ENCODE peak calls at places on chromosomes 6 and 20, in ten cellular contexts. P is esophagus squamous epithelium; U is cardiac muscle cell; B is left ventricle myocardium inferior; Q is astrocyte; A is psoas muscle; N is pancreas; Y is MG63; D is CD4-positive, CD25-positive, alpha-beta regulatory T cell; W is hepatocyte. L is an unnamed sample.
A peak's percentile ranks its signal among the peaks of the same experiment; 100 is the strongest.

GRCh38 chr6:44452725-44453124 is 65.2 kb downstream of the CDC5L start:
- DNase-seq in P (no peak), U (no peak), B (no peak), Q (peak; percentile 52), A (no peak), N (no peak), Y (peak; percentile 90), D (no peak), W (no peak), L (no peak)

GRCh38 chr6:165574770-165575549 is 88.1 kb downstream of the PDE10A start:
- DNase-seq in P (no peak), U (no peak), B (no peak), Q (peak; percentile 7), A (no peak), N (no peak), Y (no peak), D (no peak), W (no peak), L (no peak)

GRCh38 chr6:141413196-141413595 is 719.5 kb upstream of the GJE1 start:
- DNase-seq in P (no peak), U (peak; percentile 59), B (no peak), Q (peak; percentile 8), A (no peak), N (no peak), Y (no peak), D (no peak), W (no peak), L (no peak)

GRCh38 chr20:6680854-6681253 is 86.6 kb upstream of the BMP2 start:
- DNase-seq in P (no peak), U (no peak), B (no peak), Q (no peak), A (no peak), N (no peak), Y (no peak), D (no peak), W (no peak), L (no peak)

GRCh38 chr6:35259946-35260626 is 551 bp downstream of the ZNF76 start:
- DNase-seq in P (no peak), U (peak; percentile 78), B (peak; percentile 76), Q (no peak), A (peak; percentile 75), N (peak; percentile 78), Y (peak; percentile 71), D (peak; percentile 83), W (peak; percentile 80), L (peak; percentile 66)

GRCh38 chr20:48186915-48187314 is 401.6 kb upstream of the SULF2 start:
- DNase-seq in P (no peak), U (no peak), B (no peak), Q (peak; percentile 39), A (no peak), N (no peak), Y (no peak), D (no peak), W (no peak), L (peak; percentile 7)

GRCh38 chr20:21705466-21706344 is at the start of gene PAX1:
- DNase-seq in P (no peak), U (peak; percentile 74), B (no peak), Q (no peak), A (no peak), N (no peak), Y (peak; percentile 20), D (no peak), W (peak; percentile 45), L (no peak)

GRCh38 chr6:133099573-133099972 is 141.6 kb upstream of the EYA4 start:
- DNase-seq in P (no peak), U (no peak), B (no peak), Q (peak; percentile 94), A (no peak), N (no peak), Y (no peak), D (no peak), W (no peak), L (no peak)

GRCh38 chr6:81895511-81896185 is 143.2 kb upstream of the TENT5A start:
- DNase-seq in P (no peak), U (no peak), B (no peak), Q (peak; percentile 99), A (no peak), N (no peak), Y (peak; percentile 46), D (no peak), W (peak; percentile 30), L (no peak)

GRCh38 chr20:3168079-3168828 is 5.1 kb downstream of the LZTS3 start:
- DNase-seq in P (no peak), U (peak; percentile 64), B (peak; percentile 49), Q (no peak), A (no peak), N (peak; percentile 70), Y (no peak), D (no peak), W (peak; percentile 87), L (no peak)

GRCh38 chr6:158825951-158826306 is 6.8 kb upstream of the EZR start:
- DNase-seq in P (no peak), U (peak; percentile 42), B (peak; percentile 55), Q (no peak), A (no peak), N (no peak), Y (no peak), D (no peak), W (peak; percentile 56), L (no peak)

GRCh38 chr6:148183776-148184175 is 158.9 kb upstream of the SASH1 start:
- DNase-seq in P (no peak), U (no peak), B (no peak), Q (no peak), A (no peak), N (no peak), Y (no peak), D (no peak), W (no peak), L (no peak)

GRCh38 chr6:41536884-41537347 is 9.3 kb upstream of the FOXP4 start:
- DNase-seq in P (no peak), U (no peak), B (no peak), Q (no peak), A (no peak), N (peak; percentile 86), Y (no peak), D (no peak), W (peak; percentile 41), L (no peak)

GRCh38 chr6:48021904-48022303 is 89.1 kb downstream of the PTCHD4 start:
- DNase-seq in P (no peak), U (no peak), B (no peak), Q (no peak), A (no peak), N (no peak), Y (no peak), D (no peak), W (no peak), L (no peak)

GRCh38 chr6:48027704-48028435 is 83.1 kb downstream of the PTCHD4 start:
- DNase-seq in P (no peak), U (no peak), B (no peak), Q (no peak), A (no peak), N (no peak), Y (peak; percentile 11), D (no peak), W (no peak), L (peak; percentile 54)

DNA sequence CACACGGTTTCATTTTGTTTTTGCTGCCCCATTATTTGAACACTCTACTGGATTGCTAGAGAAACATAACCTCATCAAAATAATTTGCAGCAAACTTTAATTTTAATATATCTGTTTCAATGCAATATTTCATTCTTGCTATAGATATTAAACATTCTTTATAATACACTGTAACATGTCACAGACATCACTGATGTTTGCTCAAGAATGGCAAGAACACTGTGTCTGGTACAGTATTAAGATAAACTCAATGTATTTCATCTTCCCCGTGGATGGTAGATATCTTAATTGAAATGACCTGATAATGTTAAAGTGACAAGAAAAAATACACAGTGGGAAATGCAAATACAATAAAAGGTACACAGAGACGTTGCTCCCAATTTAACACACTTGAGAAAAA is 86.0 kb downstream of the PTCHD4 start:
- DNase-seq in P (no peak), U (no peak), B (no peak), Q (no peak), A (no peak), N (no peak), Y (no peak), D (no peak), W (no peak), L (no peak)
- H3K4me3 ChIP-seq in P (no peak overlapping the region), U (no peak overlapping the region), B (no peak overlapping the region), Q (no peak overlapping the region), A (no peak overlapping the region), N (no peak overlapping the region), Y (no peak overlapping the region), D (no peak overlapping the region), W (no peak overlapping the region), L (no peak overlapping the region)

GRCh38 chr6:51513891-51514290 is 573.5 kb downstream of the PKHD1 start:
- DNase-seq in P (no peak), U (no peak), B (no peak), Q (no peak), A (no peak), N (no peak), Y (no peak), D (no peak), W (no peak), L (no peak)
- H3K4me3 ChIP-seq in P (no peak overlapping the region), U (no peak overlapping the region), B (no peak overlapping the region), Q (no peak overlapping the region), A (no peak overlapping the region), N (no peak overlapping the region), Y (no peak overlapping the region), D (no peak overlapping the region), W (no peak overlapping the region), L (no peak overlapping the region)

DNA sequence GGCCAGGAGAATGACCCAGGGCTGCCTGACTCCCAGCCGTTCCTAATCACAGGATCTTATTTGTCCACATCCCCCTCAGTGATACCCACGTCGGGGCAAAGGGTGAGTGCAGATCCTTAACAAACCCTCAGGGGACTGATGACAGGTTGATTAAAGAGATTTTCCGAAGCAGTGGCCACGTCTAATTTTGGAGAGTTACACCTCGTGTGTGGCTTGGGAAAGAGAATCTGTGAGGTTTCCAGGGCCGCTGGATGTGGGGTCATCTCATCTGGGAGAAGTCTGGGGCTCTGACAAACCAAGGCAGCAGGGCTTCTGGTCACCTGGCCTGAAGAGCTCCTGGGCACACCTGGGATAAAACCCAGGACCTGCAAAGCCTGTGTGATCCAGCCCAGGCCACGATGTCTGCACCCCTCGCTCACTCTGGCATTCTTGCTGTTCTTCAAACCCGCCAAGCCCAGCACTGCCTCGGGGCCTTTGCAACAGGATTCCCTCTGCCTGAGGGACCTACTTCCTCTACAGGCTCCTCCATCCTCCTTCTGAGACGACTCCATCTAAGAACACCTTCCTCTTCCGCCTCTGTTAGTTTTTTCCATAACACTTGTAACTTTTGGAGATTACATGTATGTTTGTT is 4.7 kb downstream of the JPH2 start:
- DNase-seq in P (no peak), U (peak; percentile 43), B (no peak), Q (no peak), A (no peak), N (no peak), Y (no peak), D (no peak), W (no peak), L (no peak)
- H3K4me3 ChIP-seq in P (peak overlapping the region; percentile 51), U (peak overlapping the region; percentile 26), B (peak overlapping the region; percentile 72), Q (no peak overlapping the region), A (peak overlapping the region; percentile 84), N (no peak overlapping the region), Y (no peak overlapping the region), D (no peak overlapping the region), W (no peak overlapping the region), L (no peak overlapping the region)

DNA sequence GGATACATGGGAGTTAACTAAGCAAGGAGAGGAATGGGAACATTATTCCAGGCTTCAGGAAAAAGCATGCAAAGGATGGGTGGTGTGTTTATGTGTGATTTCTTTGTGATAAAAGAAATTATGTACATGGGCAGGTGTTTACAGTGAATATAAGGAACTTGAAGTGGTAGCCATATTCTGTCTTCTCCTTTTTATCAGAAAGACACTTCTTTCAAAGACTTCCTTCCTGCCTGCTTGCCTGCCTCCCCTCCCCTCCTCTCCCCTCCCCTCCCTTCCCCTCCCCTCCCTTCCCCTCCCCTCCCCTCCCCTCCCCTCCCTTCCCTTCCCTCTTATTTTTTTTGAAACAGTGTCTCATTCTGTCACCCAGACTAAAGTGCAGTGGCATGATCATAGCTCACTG is 14.4 kb downstream of the CYB5R4 start:
- DNase-seq in P (no peak), U (no peak), B (no peak), Q (no peak), A (no peak), N (no peak), Y (no peak), D (no peak), W (no peak), L (no peak)
- H3K4me3 ChIP-seq in P (no peak overlapping the region), U (no peak overlapping the region), B (no peak overlapping the region), Q (no peak overlapping the region), A (no peak overlapping the region), N (no peak overlapping the region), Y (no peak overlapping the region), D (peak overlapping the region; percentile 18), W (no peak overlapping the region), L (no peak overlapping the region)

L was measured in Jurkat, Clone E6-1.